ENCODE peak calls at places on chromosome 9, in four cellular contexts. J, I, V and A are unnamed samples.

GRCh38 chr9:123418052-123418430 is 62.0 kb downstream of the CRB2 start:
- DNase-seq in V (no peak), I (no peak), J (no peak), A (no peak)

GRCh38 chr9:16417101-16417500 is 453.4 kb downstream of the BNC2 start:
- DNase-seq in V (no peak), J (no peak), I (peak; percentile 96), A (no peak)

GRCh38 chr9:19512432-19512831 is 103.6 kb downstream of the ACER2 start:
- DNase-seq in I (no peak), V (no peak), J (no peak), A (no peak)

GRCh38 chr9:4055055-4055454 is 244.8 kb downstream of the GLIS3 start:
- DNase-seq in V (no peak), J (no peak), I (no peak), A (no peak)

GRCh38 chr9:9919174-9919573 is 693.6 kb downstream of the PTPRD start:
- DNase-seq in J (no peak), V (peak; percentile 28), I (no peak), A (peak; percentile 39)

GRCh38 chr9:33129886-33130284 is 37.3 kb downstream of the B4GALT1 start:
- DNase-seq in J (no peak), I (no peak), V (no peak), A (no peak)

GRCh38 chr9:20340161-20340861 is 282.0 kb downstream of the MLLT3 start:
- DNase-seq in J (no peak), I (no peak), V (no peak), A (peak; percentile 53)

GRCh38 chr9:73539881-73540280 is 388.2 kb downstream of the ANXA1 start:
- DNase-seq in V (no peak), I (no peak), J (no peak), A (no peak)

GRCh38 chr9:110257097-110257955 is 1.0 kb upstream of the TXN start:
- DNase-seq in I (peak; percentile 24), V (peak; percentile 45), J (no peak), A (peak; percentile 59)

GRCh38 chr9:137027369-137028012 is 546 bp downstream of the ABCA2 start:
- DNase-seq in J (no peak), I (peak; percentile 6), V (no peak), A (no peak)

GRCh38 chr9:114155263-114155966 is at the start of gene COL27A1:
- DNase-seq in I (peak; percentile 70), V (peak; percentile 90), J (peak; percentile 49), A (peak; percentile 90)
- H3K23ac ChIP-seq in I (peak within 1 kb of the TSS; percentile 91), V (no peak within 1 kb of the TSS), J (no peak within 1 kb of the TSS), A (peak within 1 kb of the TSS; percentile 92)

DNA sequence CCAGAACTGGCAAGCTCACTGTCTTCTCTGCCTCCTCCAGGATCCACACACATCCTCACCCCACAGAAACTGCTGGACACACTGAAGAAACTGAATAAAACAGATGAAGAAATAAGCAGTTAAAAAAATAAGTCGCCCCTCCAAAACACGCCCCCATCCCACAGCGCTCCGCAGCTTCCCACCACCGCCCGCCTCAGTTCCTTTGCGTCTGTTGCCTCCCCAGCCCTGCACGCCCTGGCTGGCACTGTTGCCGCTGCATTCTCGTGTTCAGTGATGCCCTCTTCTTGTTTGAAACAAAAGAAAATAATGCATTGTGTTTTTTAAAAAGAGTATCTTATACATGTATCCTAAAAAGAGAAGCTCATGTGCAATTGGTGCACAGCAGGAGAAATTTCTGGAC is 16.1 kb upstream of the CFAP157 start:
- DNase-seq in V (no peak), I (no peak), J (no peak), A (no peak)
- H3K56ac ChIP-seq in V (no peak overlapping the region), I (no peak overlapping the region), J (no peak overlapping the region), A (no peak overlapping the region)

GRCh38 chr9:131027048-131027871 is 18.3 kb downstream of the LAMC3 start:
- DNase-seq in V (no peak), J (no peak), I (no peak), A (no peak)
- H3K23ac ChIP-seq in V (no peak overlapping the region), J (no peak overlapping the region), I (no peak overlapping the region), A (no peak overlapping the region)

DNA sequence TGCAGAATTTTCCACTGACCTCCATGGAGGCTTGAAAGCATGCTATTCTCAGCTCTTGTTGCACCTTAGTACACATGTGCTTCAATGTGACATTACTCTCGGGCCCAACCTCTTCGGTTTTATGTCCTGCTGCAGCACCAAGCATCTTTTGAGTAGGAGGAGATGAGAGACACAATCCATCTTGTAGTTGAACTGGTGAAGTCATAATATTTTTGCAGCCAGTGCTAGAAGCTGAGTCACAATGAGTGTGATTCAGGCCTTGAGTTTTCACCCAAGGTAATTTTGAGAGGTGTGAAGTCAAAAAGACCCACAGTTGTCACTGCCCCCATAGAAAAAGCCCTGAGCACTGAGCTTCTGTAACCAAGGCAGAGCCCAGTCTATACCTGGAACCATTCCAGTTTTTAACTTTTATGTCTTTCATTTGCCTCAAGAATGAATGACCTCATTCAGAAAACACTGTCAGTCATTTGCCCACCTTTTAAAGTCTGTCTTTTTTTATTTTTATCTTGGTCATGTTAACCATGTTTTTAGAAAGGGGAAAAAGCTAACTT is 117.7 kb downstream of the ZNF462 start:
- DNase-seq in V (no peak), J (no peak), I (peak; percentile 36), A (no peak)
- H3K56ac ChIP-seq in V (no peak overlapping the region), J (no peak overlapping the region), I (no peak overlapping the region), A (no peak overlapping the region)

GRCh38 chr9:92276223-92277007 is 17.1 kb downstream of the IARS1 start:
- DNase-seq in J (no peak), I (no peak), V (no peak), A (no peak)
- H3K23ac ChIP-seq in J (no peak overlapping the region), I (no peak overlapping the region), V (no peak overlapping the region), A (no peak overlapping the region)

DNA sequence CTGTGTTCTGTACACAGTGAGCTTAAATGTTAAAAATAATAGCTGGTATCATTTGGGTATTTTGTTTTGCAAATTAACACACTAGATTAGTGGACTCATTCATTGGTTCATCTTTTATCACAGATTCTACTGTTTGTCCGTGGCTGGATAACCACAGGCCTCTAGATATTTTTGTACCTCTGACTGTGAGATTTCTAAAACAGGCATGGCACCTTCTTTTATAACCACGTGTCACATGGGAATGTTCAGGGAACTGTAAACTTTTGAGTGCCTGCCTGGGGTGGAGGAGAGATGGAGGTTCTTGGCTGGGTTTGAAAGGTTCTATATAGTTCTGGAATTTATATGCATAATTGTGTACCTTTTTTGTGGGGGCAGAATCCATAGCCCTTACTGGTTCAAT is 16.7 kb downstream of the TLE4 start:
- DNase-seq in J (no peak), I (no peak), V (no peak), A (no peak)
- H3K56ac ChIP-seq in J (no peak overlapping the region), I (no peak overlapping the region), V (no peak overlapping the region), A (no peak overlapping the region)

GRCh38 chr9:35071814-35072460 is 488 bp downstream of the VCP start:
- DNase-seq in I (peak; percentile 84), V (peak; percentile 85), J (peak; percentile 59), A (peak; percentile 95)
- H3K23ac ChIP-seq in I (peak overlapping the region; percentile 90), V (no peak overlapping the region), J (no peak overlapping the region), A (peak overlapping the region; percentile 7)

GRCh38 chr9:115973241-115973640 is 180.3 kb upstream of the PAPPA start:
- DNase-seq in I (peak; percentile 45), J (no peak), V (no peak), A (no peak)
- H3K56ac ChIP-seq in I (no peak overlapping the region), J (no peak overlapping the region), V (no peak overlapping the region), A (no peak overlapping the region)

GRCh38 chr9:90645721-90646120 is 3.1 kb upstream of the DIRAS2 start:
- DNase-seq in J (no peak), I (no peak), V (no peak), A (no peak)
- H3K23ac ChIP-seq in J (no peak overlapping the region), I (no peak overlapping the region), V (no peak overlapping the region), A (no peak overlapping the region)

DNA sequence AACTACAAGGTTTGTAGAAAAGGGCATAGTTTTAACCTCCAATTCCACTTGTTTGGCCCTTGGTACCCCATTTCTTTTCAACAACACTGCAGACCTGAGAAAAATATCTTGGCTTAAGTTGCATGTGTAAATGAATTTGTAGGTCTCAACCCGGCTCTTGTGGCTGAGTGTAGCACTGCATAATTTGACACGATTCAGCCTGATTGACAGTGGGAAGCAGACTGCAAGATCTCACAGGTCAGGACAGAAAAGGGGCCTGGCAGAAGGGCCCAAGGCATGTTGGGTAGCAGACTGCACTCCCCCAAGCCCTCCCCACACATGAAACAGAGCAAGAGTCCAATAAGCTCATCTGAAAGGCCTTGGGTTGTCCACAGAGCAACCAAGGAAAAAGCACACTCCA is 169.7 kb upstream of the SMARCA2 start:
- DNase-seq in J (no peak), V (no peak), I (no peak), A (no peak)
- H3K56ac ChIP-seq in J (no peak overlapping the region), V (no peak overlapping the region), I (no peak overlapping the region), A (no peak overlapping the region)